ENCODE peak calls at places on chromosome 19, in nine cellular contexts. W is body of pancreas, U is Peyer's patch, B is sigmoid colon, H is uterus, R is H1, S is IMR-90, M is right lobe of liver, X is ovary. Z is an unnamed sample.
A peak's percentile ranks its signal among the peaks of the same experiment; 100 is the strongest.

GRCh38 chr19:44648536-44649370 is 5.0 kb downstream of the PVR start:
- DNase-seq in W (no peak), U (no peak), B (no peak), H (no peak), R (no peak), S (peak; percentile 68), M (peak; percentile 71), X (peak; percentile 54), Z (peak; percentile 51)

GRCh38 chr19:46639356-46640061 is 3.5 kb upstream of the GNG8 start:
- DNase-seq in W (no peak), U (no peak), B (peak; percentile 92), H (peak; percentile 89), R (no peak), S (peak; percentile 58), M (peak; percentile 62), X (peak; percentile 84), Z (no peak)

GRCh38 chr19:39845621-39846175 is 481 bp downstream of the FBL start:
- DNase-seq in W (no peak), U (no peak), B (no peak), H (no peak), R (no peak), S (no peak), M (no peak), X (no peak), Z (no peak)

GRCh38 chr19:29569038-29569911 is 36.8 kb upstream of the POP4 start:
- DNase-seq in W (no peak), U (no peak), B (no peak), H (no peak), R (no peak), S (no peak), M (no peak), X (no peak), Z (no peak)

GRCh38 chr19:35805518-35806102 is 7.0 kb downstream of the PRODH2 start:
- DNase-seq in W (no peak), U (no peak), B (peak; percentile 52), H (no peak), R (no peak), S (no peak), M (no peak), X (no peak), Z (no peak)

GRCh38 chr19:5628470-5628869 is 5.6 kb downstream of the SAFB start:
- DNase-seq in W (no peak), U (no peak), B (no peak), H (no peak), R (no peak), S (peak; percentile 64), M (no peak), X (no peak), Z (no peak)

GRCh38 chr19:17647071-17648020 is 40.8 kb downstream of the UNC13A start:
- DNase-seq in W (no peak), U (no peak), B (no peak), H (no peak), R (no peak), S (no peak), M (no peak), X (no peak), Z (no peak)

GRCh38 chr19:32130241-32130753 is 215.1 kb upstream of the ZNF507 start:
- DNase-seq in W (no peak), U (no peak), B (no peak), H (peak; percentile 42), R (no peak), S (no peak), M (no peak), X (no peak), Z (no peak)

GRCh38 chr19:374183-374885 is 29.7 kb upstream of the MIER2 start:
- DNase-seq in W (no peak), U (no peak), B (peak; percentile 55), H (no peak), R (no peak), S (no peak), M (no peak), X (no peak), Z (no peak)

GRCh38 chr19:2603320-2603719 is 99.2 kb downstream of the GNG7 start:
- DNase-seq in W (no peak), U (peak; percentile 47), B (peak; percentile 78), H (peak; percentile 58), R (no peak), S (no peak), M (no peak), X (no peak), Z (no peak)

GRCh38 chr19:30711296-30711695 is 339.1 kb downstream of the ZNF536 start:
- DNase-seq in W (peak; percentile 8), U (no peak), B (no peak), H (no peak), R (no peak), S (no peak), M (no peak), X (no peak), Z (no peak)

GRCh38 chr19:21604941-21605548 is 99.6 kb downstream of the ZNF429 start:
- DNase-seq in W (peak; percentile 67), U (no peak), B (no peak), H (no peak), R (no peak), S (no peak), M (no peak), X (no peak), Z (no peak)

GRCh38 chr19:41409288-41409687 is 11.7 kb downstream of the BCKDHA start:
- DNase-seq in W (peak; percentile 86), U (no peak), B (no peak), H (no peak), R (no peak), S (peak; percentile 40), M (no peak), X (no peak), Z (peak; percentile 68)

GRCh38 chr19:28103916-28104315 is 1109.0 kb downstream of the UQCRFS1 start:
- DNase-seq in W (no peak), U (no peak), B (no peak), H (no peak), R (no peak), S (no peak), M (no peak), X (no peak), Z (no peak)

GRCh38 chr19:35044317-35045117 is 3.0 kb downstream of the HPN start:
- DNase-seq in W (peak; percentile 73), U (peak; percentile 69), B (no peak), H (peak; percentile 50), R (no peak), S (peak; percentile 43), M (peak; percentile 79), X (peak; percentile 50), Z (peak; percentile 68)

GRCh38 chr19:10508707-10509106 is 5.6 kb upstream of the KEAP1 start:
- DNase-seq in W (no peak), U (no peak), B (no peak), H (no peak), R (no peak), S (peak; percentile 28), M (no peak), X (no peak), Z (no peak)

GRCh38 chr19:3372413-3372812 is 6.0 kb downstream of the NFIC start:
- DNase-seq in W (peak; percentile 52), U (no peak), B (no peak), H (no peak), R (no peak), S (no peak), M (no peak), X (peak; percentile 39), Z (no peak)

DNA sequence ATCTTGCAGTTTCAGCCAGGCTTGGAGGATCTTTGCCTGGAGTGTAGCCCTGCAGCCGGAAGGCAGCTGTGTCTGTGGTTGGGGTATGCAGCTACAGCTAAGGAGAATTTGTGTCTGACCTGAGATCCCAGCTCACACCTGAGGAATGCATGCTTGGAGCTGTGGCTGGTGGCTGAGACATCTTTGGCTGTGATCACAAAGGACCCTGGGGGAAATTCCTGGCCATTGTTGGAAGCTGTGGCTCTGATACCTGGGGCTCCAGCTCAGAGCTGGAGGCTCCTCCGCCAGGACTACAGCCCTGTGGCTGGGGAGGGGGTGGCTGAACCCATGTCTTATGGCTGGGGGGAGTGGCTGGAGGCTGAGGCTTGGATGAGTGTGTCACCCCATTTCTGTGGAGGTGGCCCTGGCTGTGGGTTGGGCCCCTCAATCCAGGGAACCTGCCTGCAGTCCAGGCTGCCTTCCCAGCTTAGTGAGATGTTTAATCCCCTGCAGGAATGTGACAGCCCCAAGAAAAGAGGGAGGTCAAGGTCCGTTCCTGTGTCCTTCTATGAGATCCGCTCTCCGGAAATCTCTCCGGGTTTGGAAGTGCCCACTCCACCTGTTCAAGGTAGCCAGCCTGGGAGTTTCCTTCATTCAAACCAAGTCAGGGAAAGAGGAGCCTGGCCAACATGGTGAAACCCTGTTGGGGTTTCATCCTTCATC is 27.6 kb downstream of the ARHGEF18 start:
- DNase-seq in W (no peak), U (no peak), B (no peak), H (no peak), R (no peak), S (no peak), M (no peak), X (no peak), Z (no peak)
- TF ChIP-seq CTCF in W (no peak), U (no peak), B (no peak), H (no peak), R (no peak), S (no peak), M (no peak), X (no peak), Z (no peak)

GRCh38 chr19:55656552-55656951 is 1.7 kb downstream of the U2AF2 start:
- DNase-seq in W (no peak), U (no peak), B (no peak), H (no peak), R (no peak), S (no peak), M (no peak), X (no peak), Z (no peak)

GRCh38 chr19:55654833-55655647 is at the start of gene U2AF2:
- DNase-seq in W (peak; percentile 97), U (peak; percentile 98), B (peak; percentile 98), H (peak; percentile 97), R (no peak), S (peak; percentile 89), M (peak; percentile 97), X (peak; percentile 99), Z (peak; percentile 94)

GRCh38 chr19:55658846-55659459 is 4.1 kb downstream of the U2AF2 start:
- DNase-seq in W (no peak), U (no peak), B (no peak), H (no peak), R (no peak), S (no peak), M (no peak), X (peak; percentile 27), Z (no peak)

GRCh38 chr19:55655648-55656040 is 809 bp downstream of the U2AF2 start:
- DNase-seq in W (no peak), U (no peak), B (no peak), H (no peak), R (no peak), S (no peak), M (no peak), X (no peak), Z (no peak)

GRCh38 chr19:55657004-55657747 is 2.3 kb downstream of the U2AF2 start:
- DNase-seq in W (peak; percentile 57), U (no peak), B (no peak), H (no peak), R (no peak), S (no peak), M (no peak), X (peak; percentile 48), Z (no peak)
- TF ChIP-seq POLR2A in W (no peak), U (no peak), B (no peak), H (no peak), R (peak; percentile 27), S (no peak), M (no peak), X (no peak), Z (no peak)

GRCh38 chr19:16623576-16623975 is 4.4 kb downstream of the MED26 start:
- DNase-seq in W (no peak), U (no peak), B (no peak), H (no peak), R (no peak), S (no peak), M (no peak), X (no peak), Z (no peak)
- H3K4me1 ChIP-seq in W (peaks cover 48% of the 10 kb centered on the region), U (peaks cover 9% of the 10 kb centered on the region), B (peaks cover 70% of the 10 kb centered on the region), H (peaks cover 19% of the 10 kb centered on the region), R (no peaks in the 10 kb centered on the region), S (peaks cover 3% of the 10 kb centered on the region), M (peaks cover 20% of the 10 kb centered on the region), X (peaks cover 12% of the 10 kb centered on the region), Z (peaks cover 84% of the 10 kb centered on the region)

GRCh38 chr19:19531951-19532805 is 3.5 kb downstream of the YJEFN3 start:
- DNase-seq in W (peak; percentile 87), U (peak; percentile 93), B (peak; percentile 88), H (peak; percentile 84), R (no peak), S (peak; percentile 44), M (peak; percentile 81), X (peak; percentile 89), Z (peak; percentile 57)
- TF ChIP-seq CTCF in W (peak; percentile 90), U (peak; percentile 97), B (peak; percentile 75), H (peak; percentile 95), R (peak; percentile 96), S (peak; percentile 96), M (peak; percentile 92), X (peak; percentile 92), Z (peak; percentile 88)

Z was measured in gastrocnemius medialis.